ENCODE peak calls at places on chromosomes 16 and 17, in seven cellular contexts. U is lower leg skin, H is tibial nerve, I is Calu3, C is lung, J is AG09319, Z is nephron progenitor cell. O is an unnamed sample.

GRCh38 chr16:88560722-88561484 is 9.3 kb upstream of the ZC3H18 start:
- DNase-seq in J (no peak), H (no peak), C (no peak), Z (peak), I (peak), U (no peak), O (peak)

GRCh38 chr16:50252874-50253510 is 13.4 kb upstream of the ADCY7 start:
- DNase-seq in U (peak), I (no peak), H (no peak), J (no peak), Z (no peak), C (no peak), O (no peak)

GRCh38 chr16:16151315-16151714 is 72.0 kb downstream of the ABCC6 start:
- DNase-seq in H (no peak), U (no peak), J (no peak), I (no peak), Z (no peak), C (no peak), O (no peak)

GRCh38 chr16:49800876-49801275 is 55.0 kb downstream of the ZNF423 start:
- DNase-seq in H (no peak), Z (no peak), J (no peak), I (no peak), U (no peak), C (no peak), O (no peak)

GRCh38 chr17:64698725-64699124 is 36.6 kb upstream of the SMURF2 start:
- DNase-seq in Z (no peak), I (no peak), U (no peak), J (no peak), C (no peak), H (no peak), O (no peak)

GRCh38 chr16:72856797-72857196 is 191.1 kb downstream of the ZFHX3 start:
- DNase-seq in C (no peak), Z (no peak), J (no peak), U (no peak), I (peak), H (no peak), O (peak)

GRCh38 chr17:36196099-36196496 is 460 bp downstream of the CCL3L1 start:
- DNase-seq in H (no peak), Z (no peak), J (no peak), C (no peak), U (no peak), I (no peak), O (no peak)

GRCh38 chr16:53580038-53580802 is 77.2 kb upstream of the AKTIP start:
- DNase-seq in C (no peak), H (no peak), J (no peak), Z (no peak), I (no peak), U (no peak), O (no peak)

GRCh38 chr16:26178298-26178697 is 486.5 kb downstream of the HS3ST4 start:
- DNase-seq in Z (no peak), C (no peak), I (no peak), J (no peak), U (no peak), H (no peak), O (no peak)

GRCh38 chr17:79070266-79070880 is 4.3 kb upstream of the ENGASE start:
- DNase-seq in C (no peak), Z (no peak), I (no peak), U (no peak), J (no peak), H (no peak), O (no peak)

GRCh38 chr16:84825896-84826557 is 6.2 kb downstream of the CRISPLD2 start:
- DNase-seq in C (no peak), I (no peak), H (no peak), J (no peak), Z (no peak), U (no peak), O (no peak)

GRCh38 chr17:44601574-44602372 is 44.5 kb downstream of the FZD2 start:
- DNase-seq in J (no peak), C (peak), I (no peak), U (no peak), Z (peak), H (no peak), O (no peak)

GRCh38 chr17:44604149-44605115 is 47.1 kb downstream of the FZD2 start:
- DNase-seq in J (no peak), I (no peak), C (no peak), H (no peak), Z (no peak), U (no peak), O (no peak)

GRCh38 chr17:44602390-44602789 is 45.1 kb downstream of the FZD2 start:
- DNase-seq in C (no peak), H (no peak), Z (no peak), J (no peak), U (no peak), I (peak), O (no peak)

GRCh38 chr17:44605116-44605505 is 47.8 kb downstream of the FZD2 start:
- DNase-seq in Z (no peak), H (no peak), C (no peak), I (no peak), J (no peak), U (no peak), O (no peak)

DNA sequence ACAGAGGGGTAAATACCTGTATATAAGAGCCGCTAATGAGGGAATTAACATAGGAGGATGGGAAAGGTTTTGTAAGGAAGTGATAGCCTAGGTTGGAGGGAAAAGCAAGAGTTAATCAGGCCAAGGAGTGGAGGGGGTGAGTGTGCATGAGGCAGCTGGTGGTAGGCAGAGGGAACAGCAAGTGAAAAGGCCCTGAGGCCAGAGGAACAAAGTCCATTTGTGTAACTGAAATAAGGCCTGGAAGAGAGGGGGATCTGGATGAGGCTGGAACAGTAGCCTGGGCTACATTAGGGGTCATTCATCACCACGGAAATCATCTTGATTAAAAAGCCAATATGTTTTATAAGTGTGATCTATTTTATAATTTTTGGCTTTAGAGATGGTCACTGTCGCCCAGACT is 45.7 kb downstream of the FZD2 start:
- DNase-seq in H (no peak), C (no peak), I (no peak), U (no peak), Z (no peak), J (no peak), O (no peak)
- TF ChIP-seq CTCF in H (no peak), C (no peak), I (no peak), U (no peak), Z (no peak), J (no peak), O (no peak)

GRCh38 chr16:66044616-66045015 is 321.9 kb upstream of the CDH5 start:
- DNase-seq in Z (no peak), H (no peak), I (no peak), J (no peak), U (no peak), C (no peak), O (no peak)
- TF ChIP-seq CTCF in Z (no peak), H (no peak), I (no peak), J (no peak), U (no peak), C (no peak), O (no peak)

GRCh38 chr17:49254066-49254465 is 23.5 kb upstream of the PHOSPHO1 start:
- DNase-seq in Z (no peak), H (no peak), U (no peak), J (no peak), C (no peak), I (no peak), O (no peak)

GRCh38 chr17:49249292-49249794 is 18.8 kb upstream of the PHOSPHO1 start:
- DNase-seq in U (no peak), C (no peak), Z (no peak), H (no peak), I (peak), J (no peak), O (no peak)

GRCh38 chr17:49249890-49250522 is 19.4 kb upstream of the PHOSPHO1 start:
- DNase-seq in Z (no peak), C (no peak), J (no peak), U (no peak), H (no peak), I (no peak), O (no peak)

GRCh38 chr17:49247949-49248348 is 17.4 kb upstream of the PHOSPHO1 start:
- DNase-seq in Z (no peak), H (no peak), C (no peak), U (no peak), J (no peak), I (no peak), O (no peak)

DNA sequence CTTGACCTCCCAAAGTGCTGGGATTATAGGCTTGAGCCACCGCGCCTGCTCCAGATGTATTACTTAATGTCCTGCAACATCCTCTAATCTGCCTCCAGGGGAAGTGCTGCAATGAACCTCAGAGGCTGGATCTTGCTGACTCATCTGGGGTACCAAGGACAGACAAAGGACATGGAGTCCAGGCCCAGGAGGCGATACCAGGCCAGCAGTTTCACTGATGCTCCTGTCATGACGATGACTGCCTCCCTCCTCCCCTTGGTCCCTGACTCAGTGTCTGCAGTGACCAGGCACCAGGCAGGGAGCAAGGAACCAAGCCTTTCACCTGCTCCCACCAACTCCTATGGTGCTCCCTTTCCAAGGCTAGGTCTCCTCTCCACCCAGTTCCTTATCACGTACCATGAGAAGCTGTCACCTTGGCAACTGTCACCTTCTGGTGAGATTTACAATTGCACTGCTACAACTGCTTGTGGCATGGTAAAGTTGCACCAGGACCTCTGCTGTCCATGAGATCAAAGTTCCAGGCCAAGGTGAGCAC is 21.6 kb upstream of the PHOSPHO1 start:
- DNase-seq in C (peak), J (no peak), H (no peak), I (no peak), U (no peak), Z (no peak), O (no peak)
- TF ChIP-seq CTCF in C (no peak), J (no peak), H (no peak), I (no peak), U (no peak), Z (no peak), O (no peak)

GRCh38 chr17:58195518-58196123 is 3.1 kb downstream of the EPX start:
- DNase-seq in U (no peak), Z (no peak), C (no peak), H (no peak), J (no peak), I (no peak), O (no peak)

GRCh38 chr17:58202859-58203258 is 10.3 kb downstream of the EPX start:
- DNase-seq in U (no peak), J (no peak), C (no peak), Z (no peak), H (no peak), I (no peak), O (no peak)

GRCh38 chr17:58204796-58205195 is 12.3 kb downstream of the EPX start:
- DNase-seq in C (no peak), Z (no peak), I (no peak), H (no peak), U (no peak), J (no peak), O (no peak)

GRCh38 chr17:58196610-58197009 is 4.1 kb downstream of the EPX start:
- DNase-seq in J (no peak), C (no peak), U (no peak), I (no peak), Z (no peak), H (no peak), O (no peak)

GRCh38 chr17:58200024-58200633 is 7.6 kb downstream of the EPX start:
- DNase-seq in C (peak), U (no peak), Z (peak), H (no peak), I (peak), J (no peak), O (peak)
- TF ChIP-seq CTCF in C (peak), U (no peak), Z (peak), H (peak), I (peak), J (peak), O (peak)

GRCh38 chr16:81450783-81451491 is 6.3 kb downstream of the CMIP start:
- DNase-seq in J (no peak), H (no peak), C (no peak), I (no peak), U (no peak), Z (no peak), O (peak)
- TF ChIP-seq CTCF in J (no peak), H (no peak), C (no peak), I (no peak), U (no peak), Z (no peak), O (no peak)